ENCODE peak calls at places on chromosomes 4 and X, in six cellular contexts. R, I, J, Z, S and O are unnamed samples.

GRCh38 chrX:3763111-3763510 is 49.7 kb upstream of the PRKX start:
- DNase-seq in R (no peak), S (no peak), Z (no peak), I (no peak), J (no peak), O (no peak)

GRCh38 chr4:184347251-184348239 is 126.8 kb downstream of the IRF2 start:
- DNase-seq in R (peak; percentile 52), Z (peak; percentile 66), I (peak; percentile 74), J (peak; percentile 96), S (no peak), O (no peak)

GRCh38 chrX:16671005-16671404 is 21.0 kb downstream of the S100G start:
- DNase-seq in S (no peak), I (peak; percentile 25), J (no peak), Z (no peak), R (peak; percentile 76), O (peak; percentile 6)

GRCh38 chr4:53592128-53592527 is 842 bp upstream of the LNX1 start:
- DNase-seq in J (no peak), I (no peak), R (peak; percentile 71), Z (no peak), S (no peak), O (no peak)

GRCh38 chrX:155744534-155744933 is 131.8 kb upstream of the TMLHE start:
- DNase-seq in Z (no peak), S (no peak), R (no peak), I (no peak), J (no peak), O (no peak)

GRCh38 chr4:76208005-76208765 is 5.4 kb downstream of the SCARB2 start:
- DNase-seq in J (no peak), S (peak; percentile 71), I (peak; percentile 85), Z (peak; percentile 79), R (peak; percentile 94), O (no peak)

GRCh38 chr4:185513489-185514181 is 21.7 kb downstream of the PDLIM3 start:
- DNase-seq in J (peak; percentile 16), Z (peak; percentile 47), R (peak; percentile 96), S (no peak), I (no peak), O (no peak)

GRCh38 chrX:10034740-10035260 is 67.6 kb downstream of the CLDN34 start:
- DNase-seq in R (no peak), Z (no peak), J (no peak), S (no peak), I (no peak), O (no peak)

GRCh38 chr4:39375478-39375877 is 9.3 kb upstream of the RFC1 start:
- DNase-seq in S (no peak), I (no peak), J (no peak), R (no peak), Z (no peak), O (no peak)

GRCh38 chr4:16032871-16033505 is 50.8 kb downstream of the PROM1 start:
- DNase-seq in J (no peak), R (no peak), Z (no peak), I (no peak), S (no peak), O (peak; percentile 52)

GRCh38 chr4:146545102-146545501 is 23.4 kb upstream of the SLC10A7 start:
- DNase-seq in S (no peak), I (peak; percentile 18), R (peak; percentile 56), Z (no peak), J (no peak), O (no peak)

GRCh38 chr4:8830611-8831200 is 40.9 kb downstream of the HMX1 start:
- DNase-seq in S (no peak), J (no peak), R (no peak), I (no peak), Z (no peak), O (no peak)

GRCh38 chr4:152643153-152644035 is 36.4 kb downstream of the TMEM154 start:
- DNase-seq in S (no peak), I (no peak), J (peak; percentile 78), R (peak; percentile 39), Z (peak; percentile 49), O (no peak)
- TF ChIP-seq CTCF in S (no peak), I (no peak), J (no peak), R (no peak), Z (no peak), O (no peak)

GRCh38 chr4:86627736-86628135 is 33.6 kb downstream of the PTPN13 start:
- DNase-seq in J (no peak), R (no peak), Z (no peak), I (no peak), S (no peak), O (no peak)
- H3K4me3 ChIP-seq in J (no peak overlapping the region), R (no peak overlapping the region), Z (no peak overlapping the region), I (no peak overlapping the region), S (no peak overlapping the region), O (no peak overlapping the region)

GRCh38 chr4:65724973-65725372 is 54.7 kb upstream of the EPHA5 start:
- DNase-seq in S (no peak), Z (no peak), I (no peak), R (no peak), J (no peak), O (no peak)
- TF ChIP-seq CTCF in S (no peak), Z (no peak), I (no peak), R (no peak), J (no peak), O (no peak)

GRCh38 chrX:40170830-40171512 is 73.2 kb upstream of the BCOR start:
- DNase-seq in R (no peak), S (no peak), Z (peak; percentile 35), J (no peak), I (no peak), O (no peak)
- H3K4me3 ChIP-seq in R (no peak overlapping the region), S (no peak overlapping the region), Z (no peak overlapping the region), J (no peak overlapping the region), I (no peak overlapping the region), O (no peak overlapping the region)

GRCh38 chrX:11398139-11398538 is 104.9 kb downstream of the AMELX start:
- DNase-seq in I (no peak), Z (no peak), J (no peak), R (no peak), S (no peak), O (no peak)
- TF ChIP-seq CTCF in I (no peak), Z (no peak), J (no peak), R (no peak), S (no peak), O (no peak)

DNA sequence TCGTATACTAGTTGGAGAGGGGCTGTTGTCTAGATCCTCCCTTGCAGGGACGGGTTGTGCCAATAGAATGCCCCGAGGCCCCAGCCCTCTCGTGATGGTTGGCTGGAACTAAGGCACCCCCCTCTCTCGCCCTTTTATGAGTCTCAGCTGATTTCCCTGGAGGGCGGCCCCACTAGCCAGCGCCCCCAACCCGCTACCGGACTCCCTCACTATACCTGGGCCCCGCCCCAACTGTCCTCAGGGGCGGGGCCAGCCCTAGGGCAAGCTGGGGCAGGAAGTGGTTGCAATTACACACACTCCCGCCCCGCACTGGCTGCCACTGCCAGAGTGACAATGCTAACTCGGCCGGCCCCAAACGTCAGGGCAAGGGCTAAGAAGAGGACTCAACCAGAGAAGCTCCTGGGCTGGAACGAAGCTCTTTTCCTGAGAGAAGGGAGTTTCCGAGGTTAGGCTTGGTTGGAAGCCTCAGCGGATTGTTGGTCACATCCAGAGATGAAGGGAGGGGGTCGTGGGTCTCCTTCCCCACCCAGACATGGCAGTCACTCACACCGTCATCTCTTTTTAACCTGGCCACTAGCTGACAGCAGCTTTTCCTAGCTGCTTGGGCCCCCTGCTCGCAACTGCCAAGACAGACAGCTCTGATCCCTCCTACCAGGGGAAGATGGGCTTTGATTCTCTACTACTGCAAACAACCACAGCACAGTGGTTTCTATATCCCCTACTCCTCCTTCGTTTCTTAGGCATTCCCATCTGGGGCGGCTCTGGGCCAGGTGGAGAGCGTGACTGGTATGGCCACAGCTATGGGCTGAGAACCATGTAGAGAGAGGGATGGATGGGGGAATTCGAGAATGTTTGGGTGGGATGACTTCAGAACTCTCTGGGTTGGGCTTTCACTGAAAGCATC is 21.0 kb upstream of the BCORL1 start:
- DNase-seq in R (no peak), S (no peak), Z (peak; percentile 87), I (peak; percentile 44), J (no peak), O (no peak)
- H3K4me3 ChIP-seq in R (no peak overlapping the region), S (no peak overlapping the region), Z (no peak overlapping the region), I (no peak overlapping the region), J (no peak overlapping the region), O (peak overlapping the region; percentile 42)

GRCh38 chr4:170139764-170140163 is 50.0 kb upstream of the AADAT start:
- DNase-seq in J (no peak), I (peak; percentile 71), S (peak; percentile 3), R (peak; percentile 16), Z (no peak), O (no peak)

GRCh38 chr4:170134821-170135220 is 45.1 kb upstream of the AADAT start:
- DNase-seq in J (no peak), S (no peak), Z (no peak), R (no peak), I (no peak), O (no peak)

GRCh38 chr4:170137466-170137865 is 47.7 kb upstream of the AADAT start:
- DNase-seq in R (no peak), I (no peak), S (no peak), J (no peak), Z (no peak), O (no peak)

GRCh38 chr4:170138580-170139194 is 48.9 kb upstream of the AADAT start:
- DNase-seq in Z (peak; percentile 61), I (peak; percentile 63), J (peak; percentile 22), R (peak; percentile 86), S (peak; percentile 8), O (peak; percentile 16)
- TF ChIP-seq CTCF in Z (peak; percentile 52), I (peak; percentile 91), J (peak; percentile 61), R (peak; percentile 82), S (peak; percentile 83), O (peak; percentile 83)